ENCODE peak calls at places on chromosomes 2 and 18, in nine cellular contexts. C is dorsolateral prefrontal cortex, A is astrocyte, G is stromal cell of bone marrow, W is HS-5, M is transverse colon, Z is AG08396, S is T-helper 2 cell, E is activated T-helper 1 cell treated with Interleukin-2 at 50 U/mL for 16 hours. J is an unnamed sample.

GRCh38 chr2:176464886-176465564 is 195.8 kb downstream of the MTX2 start:
- DNase-seq in C (no peak), A (no peak), G (no peak), W (no peak), M (no peak), Z (no peak), S (no peak), E (no peak), J (no peak)

GRCh38 chr18:77223221-77223639 is 26.4 kb upstream of the GALR1 start:
- DNase-seq in C (no peak), A (no peak), G (no peak), W (no peak), M (no peak), Z (no peak), S (no peak), E (no peak), J (no peak)

GRCh38 chr18:58556333-58557012 is 72.4 kb downstream of the ALPK2 start:
- DNase-seq in C (no peak), A (no peak), G (no peak), W (no peak), M (no peak), Z (no peak), S (no peak), E (no peak), J (peak; percentile 46)

GRCh38 chr2:203740741-203741363 is 34.4 kb downstream of the CD28 start:
- DNase-seq in C (no peak), A (peak; percentile 73), G (no peak), W (no peak), M (no peak), Z (no peak), S (no peak), E (no peak), J (no peak)

GRCh38 chr2:134782107-134782506 is 56.3 kb upstream of the ACMSD start:
- DNase-seq in C (no peak), A (no peak), G (no peak), W (no peak), M (no peak), Z (no peak), S (no peak), E (no peak), J (no peak)

GRCh38 chr18:56861244-56861643 is 210.1 kb downstream of the WDR7 start:
- DNase-seq in C (no peak), A (no peak), G (no peak), W (no peak), M (no peak), Z (no peak), S (no peak), E (no peak), J (no peak)

GRCh38 chr2:71889991-71890684 is 257.5 kb downstream of the CYP26B1 start:
- DNase-seq in C (no peak), A (peak; percentile 86), G (peak; percentile 94), W (peak; percentile 85), M (no peak), Z (peak; percentile 61), S (no peak), E (no peak), J (peak; percentile 85)

GRCh38 chr2:239002960-239003932 is 155.4 kb downstream of the TWIST2 start:
- DNase-seq in C (no peak), A (no peak), G (peak; percentile 73), W (no peak), M (no peak), Z (peak; percentile 77), S (no peak), E (no peak), J (no peak)

GRCh38 chr2:127174977-127175376 is 45.1 kb downstream of the CYP27C1 start:
- DNase-seq in C (peak; percentile 14), A (no peak), G (no peak), W (no peak), M (peak; percentile 51), Z (peak; percentile 62), S (no peak), E (no peak), J (no peak)

GRCh38 chr2:52658598-52658997 is 1109.0 kb upstream of the CHAC2 start:
- DNase-seq in C (no peak), A (peak; percentile 100), G (peak; percentile 40), W (peak; percentile 37), M (no peak), Z (no peak), S (no peak), E (no peak), J (no peak)

GRCh38 chr18:48949051-48949605 is 1.6 kb downstream of the SMAD7 start:
- DNase-seq in C (no peak), A (no peak), G (no peak), W (no peak), M (peak; percentile 82), Z (no peak), S (no peak), E (peak; percentile 55), J (no peak)

GRCh38 chr2:196988599-196988998 is 62.1 kb upstream of the PGAP1 start:
- DNase-seq in C (no peak), A (no peak), G (no peak), W (no peak), M (no peak), Z (no peak), S (no peak), E (no peak), J (no peak)

GRCh38 chr2:238527565-238527964 is 100.8 kb downstream of the ASB1 start:
- DNase-seq in C (no peak), A (peak; percentile 82), G (no peak), W (peak; percentile 79), M (no peak), Z (peak; percentile 80), S (no peak), E (no peak), J (no peak)

GRCh38 chr2:24438106-24438505 is 52.9 kb upstream of the NCOA1 start:
- DNase-seq in C (no peak), A (no peak), G (no peak), W (no peak), M (no peak), Z (no peak), S (no peak), E (no peak), J (no peak)

GRCh38 chr2:224221455-224221913 is 180.4 kb downstream of the FAM124B start:
- DNase-seq in C (no peak), A (peak; percentile 96), G (peak; percentile 96), W (peak; percentile 98), M (no peak), Z (peak; percentile 72), S (no peak), E (no peak), J (peak; percentile 98)

GRCh38 chr2:69482471-69482870 is 45.2 kb upstream of the NFU1 start:
- DNase-seq in C (no peak), A (no peak), G (no peak), W (no peak), M (no peak), Z (no peak), S (no peak), E (no peak), J (no peak)

J was measured in NCI-H226.